ENCODE peak calls at places on chromosomes 7 and 10, in eight cellular contexts. M is fibroblast of lung; Q is hypothalamus; X is iris pigment epithelial cell; N is foreskin fibroblast; U is T1000; A is GM23248; S is CD4-positive, CD25-positive, alpha-beta regulatory T cell. W is an unnamed sample.

GRCh38 chr10:91907914-91908357 is 1.4 kb downstream of the FGFBP3 start:
- DNase-seq in M (peak; percentile 30), Q (no peak), X (no peak), N (no peak), U (no peak), A (peak; percentile 10), S (no peak), W (no peak)

GRCh38 chr10:71909399-71910083 is 54.7 kb upstream of the CHST3 start:
- DNase-seq in M (no peak), Q (no peak), X (no peak), N (no peak), U (no peak), A (no peak), S (no peak), W (no peak)

GRCh38 chr10:93333278-93333978 is 148.7 kb downstream of the MYOF start:
- DNase-seq in M (peak; percentile 59), Q (no peak), X (no peak), N (no peak), U (no peak), A (no peak), S (no peak), W (no peak)

GRCh38 chr7:93799750-93800357 is 90.7 kb downstream of the TFPI2 start:
- DNase-seq in M (peak; percentile 11), Q (no peak), X (peak; percentile 20), N (peak; percentile 36), U (no peak), A (peak; percentile 44), S (no peak), W (no peak)

GRCh38 chr10:132166216-132166950 is 20.4 kb upstream of the DPYSL4 start:
- DNase-seq in M (no peak), Q (no peak), X (no peak), N (no peak), U (no peak), A (no peak), S (no peak), W (no peak)

GRCh38 chr7:28755255-28755654 is 202.9 kb downstream of the TRIL start:
- DNase-seq in M (peak; percentile 67), Q (no peak), X (peak; percentile 39), N (peak; percentile 84), U (peak; percentile 8), A (peak; percentile 90), S (no peak), W (no peak)

GRCh38 chr7:121083790-121084251 is 95.3 kb downstream of the CPED1 start:
- DNase-seq in M (peak; percentile 63), Q (no peak), X (peak; percentile 50), N (peak; percentile 57), U (no peak), A (peak; percentile 57), S (no peak), W (no peak)

GRCh38 chr10:7952251-7952650 is 102.2 kb upstream of the GATA3 start:
- DNase-seq in M (no peak), Q (no peak), X (no peak), N (no peak), U (no peak), A (no peak), S (no peak), W (no peak)

GRCh38 chr7:151074817-151075661 is 5.6 kb downstream of the FASTK start:
- DNase-seq in M (no peak), Q (no peak), X (no peak), N (no peak), U (no peak), A (no peak), S (no peak), W (no peak)

GRCh38 chr10:96271017-96271815 is at the start of gene BLNK:
- DNase-seq in M (no peak), Q (no peak), X (peak; percentile 67), N (peak; percentile 12), U (no peak), A (peak; percentile 23), S (no peak), W (no peak)

GRCh38 chr7:94042381-94042780 is 38.2 kb upstream of the BET1 start:
- DNase-seq in M (no peak), Q (no peak), X (no peak), N (no peak), U (no peak), A (no peak), S (no peak), W (no peak)

GRCh38 chr7:9148687-9149086 is 715.3 kb downstream of the NXPH1 start:
- DNase-seq in M (no peak), Q (no peak), X (no peak), N (no peak), U (no peak), A (no peak), S (no peak), W (no peak)

GRCh38 chr10:89589091-89589725 is 53.8 kb upstream of the SLC16A12 start:
- DNase-seq in M (no peak), Q (no peak), X (peak; percentile 31), N (peak; percentile 9), U (no peak), A (no peak), S (no peak), W (no peak)

GRCh38 chr10:51667992-51668689 is 31.3 kb downstream of the CSTF2T start:
- DNase-seq in M (peak; percentile 65), Q (no peak), X (peak; percentile 3), N (peak; percentile 57), U (no peak), A (peak; percentile 44), S (no peak), W (no peak)

GRCh38 chr7:110590415-110590814 is 500.5 kb upstream of the LRRN3 start:
- DNase-seq in M (no peak), Q (no peak), X (no peak), N (no peak), U (no peak), A (no peak), S (no peak), W (no peak)

GRCh38 chr7:129017264-129017663 is 37.6 kb downstream of the TNPO3 start:
- DNase-seq in M (no peak), Q (no peak), X (peak; percentile 15), N (no peak), U (no peak), A (no peak), S (no peak), W (no peak)

GRCh38 chr7:142130282-142130681 is 18.8 kb downstream of the MGAM2 start:
- DNase-seq in M (no peak), Q (no peak), X (no peak), N (no peak), U (no peak), A (peak; percentile 18), S (no peak), W (no peak)

GRCh38 chr7:36985866-36986402 is 261.6 kb upstream of the AOAH start:
- DNase-seq in M (peak; percentile 2), Q (peak; percentile 27), X (no peak), N (no peak), U (no peak), A (no peak), S (no peak), W (peak; percentile 76)

GRCh38 chr7:159119851-159120539 is 24.7 kb downstream of the VIPR2 start:
- DNase-seq in M (no peak), Q (no peak), X (no peak), N (no peak), U (no peak), A (no peak), S (no peak), W (no peak)

GRCh38 chr7:148699772-148700629 is 1.3 kb downstream of the CUL1 start:
- DNase-seq in M (peak; percentile 59), Q (no peak), X (peak; percentile 36), N (peak; percentile 47), U (no peak), A (peak; percentile 70), S (no peak), W (no peak)

GRCh38 chr10:116741391-116742351 is 695 bp downstream of the HSPA12A start:
- DNase-seq in M (no peak), Q (peak; percentile 50), X (no peak), N (peak; percentile 40), U (no peak), A (peak; percentile 68), S (no peak), W (no peak)

GRCh38 chr10:119542990-119543813 is 683 bp upstream of the RGS10 start:
- DNase-seq in M (peak; percentile 49), Q (no peak), X (peak; percentile 45), N (peak; percentile 80), U (peak; percentile 70), A (peak; percentile 72), S (peak; percentile 62), W (no peak)

GRCh38 chr7:131623154-131623553 is 66.7 kb upstream of the PODXL start:
- DNase-seq in M (peak; percentile 59), Q (no peak), X (no peak), N (no peak), U (no peak), A (no peak), S (no peak), W (no peak)

GRCh38 chr10:44009891-44010290 is 361.2 kb upstream of the ZNF32 start:
- DNase-seq in M (peak; percentile 23), Q (no peak), X (no peak), N (no peak), U (no peak), A (no peak), S (no peak), W (no peak)

GRCh38 chr10:32038777-32039176 is 17.4 kb downstream of the KIF5B start:
- DNase-seq in M (peak; percentile 62), Q (no peak), X (peak; percentile 25), N (no peak), U (no peak), A (no peak), S (no peak), W (no peak)

GRCh38 chr10:117926491-117926890 is 120.2 kb downstream of the RAB11FIP2 start:
- DNase-seq in M (no peak), Q (no peak), X (peak; percentile 78), N (peak; percentile 33), U (no peak), A (no peak), S (no peak), W (no peak)

GRCh38 chr10:103921750-103922195 is 3.8 kb upstream of the STN1 start:
- DNase-seq in M (peak; percentile 18), Q (peak; percentile 31), X (peak; percentile 37), N (peak; percentile 40), U (no peak), A (peak; percentile 23), S (peak; percentile 30), W (no peak)

GRCh38 chr10:67837519-67838314 is at the start of gene DNAJC12:
- DNase-seq in M (peak; percentile 65), Q (no peak), X (peak; percentile 84), N (peak; percentile 46), U (no peak), A (peak; percentile 61), S (peak; percentile 23), W (peak; percentile 91)

GRCh38 chr7:157808042-157808441 is 471.2 kb downstream of the DNAJB6 start:
- DNase-seq in M (no peak), Q (no peak), X (no peak), N (no peak), U (no peak), A (no peak), S (no peak), W (no peak)

GRCh38 chr7:3998060-3998459 is 684.0 kb upstream of the FOXK1 start:
- DNase-seq in M (no peak), Q (no peak), X (no peak), N (no peak), U (no peak), A (no peak), S (no peak), W (no peak)

GRCh38 chr10:123896217-123896927 is 4.8 kb upstream of the CPXM2 start:
- DNase-seq in M (no peak), Q (no peak), X (no peak), N (no peak), U (no peak), A (no peak), S (no peak), W (no peak)

GRCh38 chr7:111833461-111833860 is 271.2 kb upstream of the IMMP2L start:
- DNase-seq in M (peak; percentile 42), Q (no peak), X (peak; percentile 65), N (no peak), U (no peak), A (peak; percentile 42), S (no peak), W (no peak)